ENCODE peak calls at places on chromosome 22, in five cellular contexts. F is body of pancreas, J is adrenal gland, P is endodermal cell, K is AG09309. T is an unnamed sample.

GRCh38 chr22:35883028-35883620 is 145.5 kb downstream of the RBFOX2 start:
- DNase-seq in F (peak), J (no peak), P (no peak), K (no peak), T (no peak)

GRCh38 chr22:43004362-43005035 is 10.4 kb downstream of the PACSIN2 start:
- DNase-seq in F (no peak), J (no peak), P (no peak), K (peak), T (no peak)

GRCh38 chr22:30968015-30968923 is at the start of gene MORC2:
- DNase-seq in F (peak), J (peak), P (peak), K (no peak), T (peak)

GRCh38 chr22:49699928-49700498 is 127.7 kb downstream of the BRD1 start:
- DNase-seq in F (no peak), J (no peak), P (peak), K (no peak), T (no peak)

GRCh38 chr22:37416806-37417205 is 10.5 kb downstream of the ELFN2 start:
- DNase-seq in F (peak), J (no peak), P (peak), K (no peak), T (no peak)

GRCh38 chr22:30753701-30754100 is 59.0 kb downstream of the OSBP2 start:
- DNase-seq in F (no peak), J (no peak), P (no peak), K (no peak), T (no peak)

GRCh38 chr22:23183107-23183698 is 2.9 kb downstream of the BCR start:
- DNase-seq in F (peak), J (peak), P (peak), K (peak), T (peak)

GRCh38 chr22:24265734-24266133 is 4.9 kb upstream of the SPECC1L start:
- DNase-seq in F (no peak), J (no peak), P (peak), K (no peak), T (no peak)

GRCh38 chr22:23565288-23565941 is 14.7 kb downstream of the IGLL1 start:
- DNase-seq in F (no peak), J (no peak), P (peak), K (no peak), T (no peak)

GRCh38 chr22:37790234-37790633 is 17.5 kb upstream of the GCAT start:
- DNase-seq in F (no peak), J (no peak), P (no peak), K (no peak), T (no peak)

T was measured in stomach.